ENCODE peak calls at places on chromosomes 5 and 9, in six cellular contexts. R is type B pancreatic cell, K is nephron progenitor cell, A is WTC11, Z is HFFc6, D is upper lobe of right lung. X is an unnamed sample.
A peak's percentile ranks its signal among the peaks of the same experiment; 100 is the strongest.

GRCh38 chr5:122941737-122942136 is 94.8 kb downstream of the PPIC start:
- DNase-seq in Z (no peak), K (no peak), A (no peak), D (no peak), R (no peak), X (no peak)

GRCh38 chr5:68329554-68329953 is 114.0 kb downstream of the PIK3R1 start:
- DNase-seq in R (no peak), Z (no peak), D (no peak), K (no peak), A (no peak), X (no peak)

GRCh38 chr5:123119334-123119986 is 30.4 kb downstream of the PRDM6 start:
- DNase-seq in K (peak; percentile 42), D (no peak), A (peak; percentile 77), Z (peak; percentile 28), R (no peak), X (no peak)

GRCh38 chr5:114935490-114935889 is 234.2 kb downstream of the TRIM36 start:
- DNase-seq in A (no peak), Z (no peak), R (no peak), K (no peak), D (no peak), X (no peak)

GRCh38 chr9:111068816-111069215 is 30.5 kb upstream of the LPAR1 start:
- DNase-seq in D (no peak), R (no peak), A (no peak), Z (no peak), K (no peak), X (no peak)

GRCh38 chr5:30106596-30106995 is 1086.9 kb upstream of the CDH6 start:
- DNase-seq in Z (no peak), A (no peak), D (no peak), K (no peak), R (no peak), X (no peak)

GRCh38 chr5:58088941-58089340 is 370.9 kb downstream of the PLK2 start:
- DNase-seq in K (no peak), Z (no peak), A (no peak), D (no peak), R (no peak), X (no peak)

GRCh38 chr5:148682283-148683026 is 28.1 kb upstream of the HTR4 start:
- DNase-seq in Z (no peak), A (no peak), K (no peak), D (no peak), R (no peak), X (no peak)

GRCh38 chr5:154391788-154392187 is 54.0 kb upstream of the SAP30L start:
- DNase-seq in A (no peak), D (no peak), R (no peak), K (no peak), Z (no peak), X (no peak)

GRCh38 chr5:55636177-55636576 is 75.9 kb downstream of the SLC38A9 start:
- DNase-seq in Z (no peak), R (no peak), K (no peak), A (no peak), D (no peak), X (no peak)

GRCh38 chr5:81749186-81749561 is 1.7 kb downstream of the SSBP2 start:
- DNase-seq in K (no peak), Z (no peak), R (no peak), D (no peak), A (no peak), X (no peak)

GRCh38 chr5:50749873-50750272 is 83.4 kb downstream of the PARP8 start:
- DNase-seq in K (no peak), Z (no peak), R (no peak), D (no peak), A (no peak), X (no peak)

GRCh38 chr5:134784241-134784920 is 25.8 kb downstream of the DDX46 start:
- DNase-seq in R (no peak), Z (no peak), K (no peak), D (no peak), A (no peak), X (no peak)
- TF ChIP-seq CTCF in R (peak; percentile 27), Z (peak; percentile 55), K (no peak), D (no peak), A (no peak), X (peak; percentile 45)

GRCh38 chr9:108837530-108837929 is 18.3 kb downstream of the ACTL7B start:
- DNase-seq in K (no peak), Z (no peak), D (no peak), R (no peak), A (no peak), X (no peak)
- TF ChIP-seq CTCF in K (no peak), Z (no peak), D (no peak), R (no peak), A (no peak), X (no peak)

GRCh38 chr5:176406436-176407052 is 9.8 kb downstream of the CLTB start:
- DNase-seq in A (no peak), K (no peak), Z (no peak), D (peak; percentile 25), R (no peak), X (no peak)

GRCh38 chr5:176402684-176403083 is 13.7 kb downstream of the CLTB start:
- DNase-seq in K (no peak), D (no peak), R (no peak), A (no peak), Z (no peak), X (no peak)

GRCh38 chr5:176407456-176408244 is 8.7 kb downstream of the CLTB start:
- DNase-seq in A (no peak), D (peak; percentile 22), Z (no peak), R (no peak), K (no peak), X (no peak)

GRCh38 chr5:176408590-176408989 is 7.7 kb downstream of the CLTB start:
- DNase-seq in A (no peak), R (no peak), D (peak; percentile 2), Z (no peak), K (no peak), X (no peak)

GRCh38 chr5:176405656-176406435 is 10.5 kb downstream of the CLTB start:
- DNase-seq in D (peak; percentile 44), K (no peak), Z (no peak), R (no peak), A (peak; percentile 54), X (no peak)
- TF ChIP-seq CTCF in D (no peak), K (peak; percentile 7), Z (peak; percentile 27), R (peak; percentile 28), A (no peak), X (no peak)

GRCh38 chr9:69554945-69555344 is 117.2 kb downstream of the APBA1 start:
- DNase-seq in K (no peak), Z (peak; percentile 63), R (no peak), A (no peak), D (no peak), X (peak; percentile 82)

GRCh38 chr9:69546265-69546664 is 125.9 kb downstream of the APBA1 start:
- DNase-seq in K (peak; percentile 33), R (no peak), Z (peak; percentile 15), D (no peak), A (peak; percentile 64), X (no peak)

GRCh38 chr9:69548676-69549075 is 123.5 kb downstream of the APBA1 start:
- DNase-seq in R (no peak), D (no peak), Z (no peak), A (no peak), K (no peak), X (no peak)

DNA sequence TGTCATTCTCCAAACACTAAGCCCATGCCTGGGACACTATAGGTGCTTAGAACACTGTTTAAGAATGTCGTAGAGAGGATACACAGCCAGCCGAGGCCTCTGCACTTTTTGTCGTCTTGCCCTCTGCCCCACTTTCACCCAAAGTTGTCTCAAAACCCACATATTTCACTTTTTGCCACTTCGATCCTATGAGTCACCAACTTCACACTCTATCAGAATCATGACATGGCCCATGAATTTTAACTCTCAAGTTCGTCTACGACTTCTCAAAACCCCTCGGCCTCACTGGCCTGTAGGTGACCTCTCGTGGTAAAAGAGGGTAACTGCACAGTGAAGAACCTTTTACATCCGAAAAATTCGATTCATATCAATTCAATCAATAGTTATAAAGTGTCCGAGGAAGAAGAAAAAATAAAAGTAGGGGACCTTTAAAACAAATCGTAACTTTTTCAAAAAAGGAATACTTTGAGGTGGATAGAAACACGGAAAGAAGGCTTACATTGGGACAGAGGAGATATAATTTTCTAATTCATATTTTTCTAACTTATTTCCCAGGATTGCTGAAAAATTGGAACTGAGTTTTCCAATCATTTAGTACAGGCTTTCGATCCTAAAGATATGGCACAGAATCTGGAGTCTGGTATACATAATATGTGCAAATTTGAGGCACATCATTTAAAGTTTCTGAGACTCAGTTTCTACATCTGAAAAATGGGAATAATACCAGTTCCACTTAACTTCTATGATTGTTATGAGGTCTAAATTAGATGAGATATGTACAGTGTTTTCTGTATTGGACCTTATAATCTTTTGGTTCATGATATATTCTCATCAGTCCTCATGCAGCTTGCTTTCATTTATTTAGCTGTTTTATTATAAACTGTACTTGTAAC is 122.6 kb downstream of the APBA1 start:
- DNase-seq in K (peak; percentile 35), R (no peak), A (no peak), D (no peak), Z (peak; percentile 11), X (no peak)
- TF ChIP-seq CTCF in K (peak; percentile 91), R (peak; percentile 92), A (peak; percentile 83), D (peak; percentile 85), Z (peak; percentile 92), X (peak; percentile 94)